ENCODE peak calls at places on chromosome 12, in six cellular contexts. N is adipocyte, Z is right cardiac atrium, E is ACHN, S is H54, A is HEK293T. V is an unnamed sample.

GRCh38 chr12:112111931-112112330 is 3.3 kb upstream of the NAA25 start:
- DNase-seq in N (no peak), Z (no peak), E (no peak), S (no peak), A (no peak), V (no peak)

GRCh38 chr12:41188058-41188840 is at the start of gene PDZRN4:
- DNase-seq in N (peak; percentile 12), Z (peak; percentile 33), E (no peak), S (no peak), A (no peak), V (peak; percentile 22)

GRCh38 chr12:104750061-104750460 is 208.0 kb downstream of the SLC41A2 start:
- DNase-seq in N (peak; percentile 72), Z (no peak), E (no peak), S (no peak), A (no peak), V (peak; percentile 39)

GRCh38 chr12:47820631-47821345 is 1.1 kb upstream of the HDAC7 start:
- DNase-seq in N (peak; percentile 98), Z (peak; percentile 89), E (peak; percentile 99), S (peak; percentile 98), A (peak; percentile 41), V (peak; percentile 58)

GRCh38 chr12:67780580-67781084 is 132.1 kb downstream of the DYRK2 start:
- DNase-seq in N (no peak), Z (no peak), E (no peak), S (no peak), A (no peak), V (no peak)

GRCh38 chr12:27428466-27428865 is 18.1 kb upstream of the SMCO2 start:
- DNase-seq in N (peak; percentile 2), Z (no peak), E (no peak), S (no peak), A (no peak), V (no peak)

GRCh38 chr12:56160160-56160763 is 2.1 kb downstream of the MYL6 start:
- DNase-seq in N (no peak), Z (no peak), E (no peak), S (no peak), A (no peak), V (peak; percentile 60)

GRCh38 chr12:76398106-76398505 is 49.9 kb upstream of the BBS10 start:
- DNase-seq in N (peak; percentile 11), Z (no peak), E (no peak), S (no peak), A (no peak), V (no peak)

GRCh38 chr12:42560977-42561376 is 28.6 kb downstream of the PRICKLE1 start:
- DNase-seq in N (no peak), Z (no peak), E (no peak), S (no peak), A (no peak), V (no peak)

V was measured in mucosa of descending colon.